ENCODE peak calls at places on chromosomes 13 and 19, in eight cellular contexts. S is kidney tubule cell, U is T-helper 1 cell, A is GM20000, M is body of pancreas, V is GM12891, Q is NCI-H1694 treated with DMSO at 0.1 percent for 48 hours, E is uterus. J is an unnamed sample.

GRCh38 chr19:3966051-3967017 is 4.6 kb downstream of the DAPK3 start:
- DNase-seq in A (no peak), Q (no peak), V (no peak), S (no peak), E (no peak), M (peak), U (no peak), J (no peak)

GRCh38 chr19:1063030-1063908 is 3.7 kb upstream of the ARHGAP45 start:
- DNase-seq in Q (no peak), V (no peak), E (no peak), S (no peak), A (peak), U (peak), M (no peak), J (no peak)

GRCh38 chr13:80889829-80890228 is 548.9 kb upstream of the SPRY2 start:
- DNase-seq in U (no peak), V (no peak), E (no peak), Q (no peak), S (no peak), M (no peak), A (no peak), J (no peak)

GRCh38 chr19:16895467-16896097 is 6.8 kb downstream of the F2RL3 start:
- DNase-seq in M (no peak), E (no peak), Q (no peak), U (no peak), A (no peak), V (no peak), S (no peak), J (no peak)

GRCh38 chr19:41321600-41322270 is 11.8 kb downstream of the CCDC97 start:
- DNase-seq in E (peak), Q (no peak), S (peak), V (no peak), U (no peak), A (peak), M (peak), J (no peak)

GRCh38 chr19:11379857-11380350 is 4.2 kb downstream of the EPOR start:
- DNase-seq in S (no peak), Q (no peak), E (no peak), M (no peak), V (no peak), U (no peak), A (no peak), J (no peak)

GRCh38 chr19:8515317-8515716 is 1.4 kb upstream of the ZNF414 start:
- DNase-seq in S (no peak), U (no peak), A (no peak), M (no peak), Q (no peak), E (no peak), V (no peak), J (no peak)

GRCh38 chr19:6071103-6071485 is 39.2 kb downstream of the RFX2 start:
- DNase-seq in M (no peak), Q (no peak), A (no peak), V (no peak), E (no peak), U (no peak), S (no peak), J (peak)

GRCh38 chr13:24230428-24231072 is 70.0 kb downstream of the SPATA13 start:
- DNase-seq in Q (no peak), A (no peak), E (no peak), U (no peak), M (no peak), V (no peak), S (no peak), J (peak)

GRCh38 chr13:32141462-32141861 is 109.9 kb downstream of the FRY start:
- DNase-seq in U (no peak), Q (no peak), S (no peak), A (no peak), V (no peak), M (no peak), E (no peak), J (no peak)

GRCh38 chr19:40687525-40688016 is 2.9 kb downstream of the NUMBL start:
- DNase-seq in E (peak), M (peak), Q (no peak), S (no peak), A (peak), U (no peak), V (no peak), J (peak)

GRCh38 chr13:112972867-112973576 is 4.0 kb downstream of the MCF2L start:
- DNase-seq in A (no peak), V (no peak), U (no peak), E (no peak), M (no peak), Q (no peak), S (no peak), J (no peak)

GRCh38 chr13:78241278-78241919 is 322.8 kb upstream of the EDNRB start:
- DNase-seq in M (peak), E (no peak), V (peak), Q (peak), A (peak), S (peak), U (no peak), J (no peak)

GRCh38 chr13:51148952-51149573 is 38.0 kb upstream of the C13orf42 start:
- DNase-seq in M (peak), E (peak), Q (peak), S (peak), A (no peak), V (no peak), U (no peak), J (no peak)

GRCh38 chr19:55591555-55591954 is 7.8 kb downstream of the FIZ1 start:
- DNase-seq in E (no peak), V (no peak), M (no peak), U (no peak), A (no peak), S (no peak), Q (no peak), J (no peak)

GRCh38 chr19:9986787-9987281 is 23.5 kb downstream of the COL5A3 start:
- DNase-seq in Q (no peak), S (no peak), V (no peak), M (peak), A (no peak), U (no peak), E (peak), J (no peak)

GRCh38 chr13:73335226-73335625 is 276.4 kb downstream of the KLF5 start:
- DNase-seq in E (no peak), Q (no peak), U (no peak), M (no peak), V (no peak), S (peak), A (no peak), J (no peak)

GRCh38 chr13:109256866-109257760 is 529.3 kb downstream of the IRS2 start:
- DNase-seq in A (no peak), S (peak), U (no peak), E (no peak), Q (no peak), M (no peak), V (no peak), J (no peak)

GRCh38 chr19:6717036-6717435 is 3.4 kb downstream of the C3 start:
- DNase-seq in V (no peak), Q (no peak), E (no peak), A (no peak), M (no peak), S (no peak), U (no peak), J (no peak)

GRCh38 chr13:48567521-48568331 is 34.8 kb upstream of the RCBTB2 start:
- DNase-seq in A (no peak), E (no peak), U (no peak), M (no peak), S (no peak), Q (no peak), V (no peak), J (peak)

GRCh38 chr19:15456871-15457700 is 7.3 kb downstream of the RASAL3 start:
- DNase-seq in S (peak), M (peak), A (no peak), Q (no peak), U (no peak), V (no peak), E (no peak), J (no peak)

GRCh38 chr13:28753208-28753892 is 34.6 kb upstream of the SLC46A3 start:
- DNase-seq in A (no peak), Q (peak), U (no peak), M (peak), S (peak), V (no peak), E (no peak), J (peak)

GRCh38 chr19:48510421-48511268 is 990 bp downstream of the LMTK3 start:
- DNase-seq in M (peak), Q (peak), V (no peak), S (peak), A (peak), U (peak), E (peak), J (no peak)

GRCh38 chr19:41175825-41176734 is 16.9 kb upstream of the CYP2S1 start:
- DNase-seq in M (peak), E (peak), V (no peak), A (no peak), S (peak), Q (no peak), U (no peak), J (no peak)

GRCh38 chr19:19531951-19532805 is 3.5 kb downstream of the YJEFN3 start:
- DNase-seq in E (peak), M (peak), S (peak), Q (peak), V (peak), A (peak), U (peak), J (no peak)

GRCh38 chr13:113488283-113488682 is 2.2 kb downstream of the DCUN1D2 start:
- DNase-seq in V (no peak), A (no peak), E (no peak), M (no peak), U (no peak), Q (no peak), S (no peak), J (peak)

GRCh38 chr13:24254151-24254810 is 55.1 kb upstream of the C1QTNF9 start:
- DNase-seq in S (no peak), V (no peak), E (no peak), A (no peak), M (no peak), Q (no peak), U (peak), J (no peak)

GRCh38 chr19:2341247-2341705 is 12.8 kb downstream of the SPPL2B start:
- DNase-seq in S (no peak), E (no peak), M (no peak), V (no peak), Q (peak), A (no peak), U (no peak), J (no peak)

GRCh38 chr19:1400281-1401137 is 833 bp downstream of the GAMT start:
- DNase-seq in V (no peak), E (no peak), Q (peak), S (no peak), U (no peak), A (peak), M (peak), J (no peak)

GRCh38 chr13:33927315-33927714 is 109.4 kb downstream of the RFC3 start:
- DNase-seq in V (no peak), S (peak), E (no peak), U (no peak), M (no peak), Q (no peak), A (no peak), J (no peak)

GRCh38 chr19:6828698-6829633 is 56.5 kb downstream of the VAV1 start:
- DNase-seq in A (peak), S (peak), V (peak), M (peak), Q (no peak), U (no peak), E (no peak), J (no peak)

GRCh38 chr19:16118489-16119033 is 6.9 kb downstream of the RAB8A start:
- DNase-seq in S (no peak), A (peak), V (peak), Q (no peak), E (no peak), M (no peak), U (no peak), J (no peak)

GRCh38 chr19:56097776-56098175 is 23.3 kb downstream of the ZNF787 start:
- DNase-seq in U (no peak), E (no peak), S (no peak), M (no peak), Q (no peak), V (no peak), A (no peak), J (no peak)

GRCh38 chr13:75129331-75129730 is 352.6 kb downstream of the TBC1D4 start:
- DNase-seq in Q (no peak), M (no peak), E (no peak), U (no peak), V (no peak), S (no peak), A (no peak), J (no peak)

GRCh38 chr13:43963726-43964125 is 84.0 kb downstream of the LACC1 start:
- DNase-seq in E (no peak), U (no peak), A (peak), M (no peak), V (no peak), S (no peak), Q (no peak), J (peak)

GRCh38 chr13:101530293-101530692 is 77.8 kb downstream of the ITGBL1 start:
- DNase-seq in V (no peak), M (no peak), S (no peak), E (no peak), Q (no peak), A (no peak), U (no peak), J (no peak)

GRCh38 chr19:17495639-17496265 is 15.7 kb upstream of the PGLS start:
- DNase-seq in V (no peak), U (no peak), S (no peak), E (no peak), M (no peak), Q (no peak), A (no peak), J (no peak)